ENCODE peak calls at places on chromosomes 13 and 19, in four cellular contexts. T, E, O and H are unnamed samples.
A peak's percentile ranks its signal among the peaks of the same experiment; 100 is the strongest.

GRCh38 chr13:42892760-42893159 is 99.3 kb downstream of the EPSTI1 start:
- DNase-seq in O (no peak), T (no peak), E (no peak), H (no peak)

GRCh38 chr13:47158583-47158982 is 261.7 kb upstream of the HTR2A start:
- DNase-seq in E (no peak), T (no peak), O (no peak), H (no peak)

GRCh38 chr13:95023405-95023804 is 277.8 kb downstream of the ABCC4 start:
- DNase-seq in T (no peak), E (no peak), O (no peak), H (no peak)

GRCh38 chr13:73215807-73216206 is 157.0 kb downstream of the KLF5 start:
- DNase-seq in E (no peak), O (peak; percentile 91), T (no peak), H (no peak)

GRCh38 chr19:53432088-53432661 is 391 bp downstream of the ZNF761 start:
- DNase-seq in T (no peak), O (peak; percentile 6), E (peak; percentile 23), H (no peak)

GRCh38 chr13:30107536-30108136 is 199.7 kb downstream of the KATNAL1 start:
- DNase-seq in O (no peak), E (no peak), T (no peak), H (no peak)

GRCh38 chr19:38647368-38647965 is at the start of gene ACTN4:
- DNase-seq in T (peak; percentile 88), E (peak; percentile 99), O (peak; percentile 92), H (peak; percentile 87)

GRCh38 chr19:30023330-30023729 is 81.3 kb downstream of the URI1 start:
- DNase-seq in T (no peak), E (no peak), O (no peak), H (no peak)

GRCh38 chr13:65913173-65913572 is 1317.0 kb downstream of the PCDH9 start:
- DNase-seq in O (peak; percentile 92), T (peak; percentile 78), E (no peak), H (peak; percentile 24)

GRCh38 chr19:34851277-34851804 is 75.4 kb upstream of the ZNF30 start:
- DNase-seq in E (peak; percentile 26), O (no peak), T (no peak), H (no peak)

GRCh38 chr13:110503037-110503901 is 58.3 kb downstream of the RAB20 start:
- DNase-seq in E (peak; percentile 55), T (no peak), O (no peak), H (no peak)

GRCh38 chr13:33353210-33353609 is 67.7 kb upstream of the STARD13 start:
- DNase-seq in E (no peak), T (no peak), O (no peak), H (no peak)

GRCh38 chr19:46878613-46879375 is 18.0 kb downstream of the ARHGAP35 start:
- DNase-seq in E (no peak), T (peak; percentile 76), O (peak; percentile 95), H (peak; percentile 66)

GRCh38 chr19:12806242-12807131 is at the start of gene RNASEH2A:
- DNase-seq in T (peak; percentile 73), E (peak; percentile 95), O (peak; percentile 89), H (peak; percentile 63)

GRCh38 chr13:25691654-25692053 is 319.9 kb downstream of the ATP8A2 start:
- DNase-seq in O (no peak), E (no peak), T (no peak), H (no peak)

GRCh38 chr19:29674374-29675119 is 9.3 kb downstream of the PLEKHF1 start:
- DNase-seq in O (no peak), T (no peak), E (no peak), H (no peak)

GRCh38 chr13:73939071-73939380 is 195.2 kb downstream of the KLF12 start:
- DNase-seq in E (no peak), O (peak; percentile 36), T (no peak), H (no peak)

GRCh38 chr19:56917998-56918397 is 77.5 kb upstream of the PEG3 start:
- DNase-seq in E (no peak), O (no peak), T (no peak), H (no peak)

GRCh38 chr13:68232351-68233130 is 1002.4 kb upstream of the PCDH9 start:
- DNase-seq in E (no peak), T (no peak), O (peak; percentile 53), H (no peak)

GRCh38 chr13:48210178-48210577 is 22.8 kb upstream of the ITM2B start:
- DNase-seq in E (no peak), O (peak; percentile 89), T (no peak), H (peak; percentile 58)

GRCh38 chr13:59477011-59477410 is 686.7 kb downstream of the DIAPH3 start:
- DNase-seq in T (no peak), O (no peak), E (no peak), H (no peak)
- TF ChIP-seq CTCF in T (peak; percentile 30), O (no peak), E (peak; percentile 7), H (peak; percentile 26)

DNA sequence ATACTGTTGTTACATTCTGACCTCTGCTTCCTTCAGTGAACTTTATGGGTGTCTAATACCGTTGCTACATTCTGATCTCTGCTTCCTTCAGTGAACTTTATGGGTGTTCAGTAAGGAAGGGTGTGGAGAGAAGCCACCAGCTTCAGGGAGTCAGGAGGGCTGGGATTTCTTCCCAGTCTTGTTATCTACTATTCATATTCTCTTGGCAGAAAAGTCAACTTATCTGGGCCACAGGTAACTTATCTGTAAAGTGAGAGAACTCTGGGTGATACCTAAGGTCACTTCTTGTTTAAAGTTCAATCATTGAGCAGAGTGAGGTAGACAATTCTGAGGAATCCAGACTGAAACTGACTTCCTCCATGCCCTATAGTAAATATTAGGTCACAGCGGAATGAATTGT is 71.2 kb upstream of the STK24 start:
- DNase-seq in E (peak; percentile 73), T (no peak), O (no peak), H (no peak)
- TF ChIP-seq CTCF in E (no peak), T (no peak), O (no peak), H (no peak)

GRCh38 chr19:49799798-49800376 is 13.2 kb downstream of the FUZ start:
- DNase-seq in E (no peak), T (no peak), O (no peak), H (no peak)
- TF ChIP-seq CTCF in E (no peak), T (peak; percentile 17), O (no peak), H (no peak)

DNA sequence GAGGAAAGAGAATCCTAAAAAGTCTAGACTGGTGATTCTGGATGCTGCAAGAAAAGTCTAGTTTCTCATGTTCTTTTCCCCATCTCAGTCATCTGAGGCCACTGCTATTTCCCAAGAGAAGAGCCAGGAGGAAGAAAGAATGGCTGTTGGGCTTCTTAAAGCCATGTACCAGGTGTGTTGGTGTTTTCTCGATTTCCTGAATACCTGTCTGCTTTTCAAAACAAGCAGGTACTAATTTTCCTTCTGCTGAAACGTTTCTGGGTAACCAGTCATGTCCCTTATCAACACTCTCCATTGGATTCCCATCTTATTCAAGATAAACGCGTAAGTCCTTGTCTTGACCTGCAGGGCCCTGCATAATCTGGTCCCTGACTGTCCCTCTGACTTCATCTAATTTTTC is 1.1 kb downstream of the ZNF570 start:
- DNase-seq in E (no peak), T (no peak), O (no peak), H (no peak)
- TF ChIP-seq CTCF in E (no peak), T (no peak), O (no peak), H (no peak)

GRCh38 chr19:40601061-40601973 is at the start of gene LTBP4:
- DNase-seq in T (no peak), O (peak; percentile 42), E (peak; percentile 74), H (no peak)
- TF ChIP-seq CTCF in T (peak; percentile 14), O (no peak), E (peak; percentile 19), H (peak; percentile 15)

GRCh38 chr19:4279530-4280422 is 710 bp downstream of the SHD start:
- DNase-seq in E (no peak), T (no peak), O (no peak), H (no peak)

GRCh38 chr19:4277051-4277700 is 1.9 kb upstream of the SHD start:
- DNase-seq in E (no peak), O (no peak), T (no peak), H (no peak)

GRCh38 chr19:4278926-4279529 is at the start of gene SHD:
- DNase-seq in O (no peak), T (no peak), E (no peak), H (no peak)

GRCh38 chr19:4278010-4278409 is 1.1 kb upstream of the SHD start:
- DNase-seq in E (no peak), O (no peak), T (no peak), H (no peak)

DNA sequence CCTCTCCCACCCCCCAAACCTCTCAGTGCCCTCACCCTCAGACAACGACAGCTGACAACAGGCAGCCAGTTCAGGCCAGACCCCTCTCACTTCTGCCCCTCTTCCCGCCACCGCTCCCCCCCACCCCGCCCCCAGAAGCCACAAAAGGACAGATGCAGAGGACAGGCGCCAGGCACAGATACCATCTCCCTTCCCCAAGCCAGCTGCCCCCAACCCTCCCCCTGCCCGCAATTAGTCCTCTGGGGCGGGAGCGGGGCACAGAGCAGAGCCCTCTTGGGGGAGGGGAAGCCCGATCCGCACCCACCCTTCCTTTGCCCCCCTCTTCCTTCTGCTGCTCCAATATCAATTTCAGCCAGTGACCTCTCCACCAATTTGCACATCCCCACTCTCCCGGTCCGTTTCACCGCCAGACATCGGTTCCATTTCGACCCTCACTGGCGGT is 585 bp upstream of the SHD start:
- DNase-seq in O (no peak), T (no peak), E (no peak), H (no peak)
- TF ChIP-seq CTCF in O (no peak), T (no peak), E (no peak), H (no peak)

DNA sequence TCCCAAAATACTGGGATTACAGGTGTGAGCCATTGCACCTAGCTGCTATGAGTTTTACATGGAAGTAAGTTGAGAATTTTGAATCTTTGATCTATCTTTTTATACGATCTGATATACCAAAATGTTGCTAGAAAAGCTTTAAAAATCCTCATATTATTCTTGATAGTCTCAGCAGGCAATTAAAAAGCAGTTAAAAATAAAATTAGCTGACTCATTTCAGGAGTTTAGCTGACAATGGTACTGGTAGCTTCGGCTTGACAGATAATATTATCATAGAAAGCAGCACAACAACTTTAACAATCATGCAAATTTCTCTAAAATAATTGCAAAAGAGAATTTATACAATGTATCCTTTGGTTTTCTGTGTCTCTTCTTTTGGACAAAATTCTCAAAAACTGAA is 9.6 kb upstream of the FOXO1 start:
- DNase-seq in T (no peak), E (no peak), O (no peak), H (no peak)
- TF ChIP-seq CTCF in T (no peak), E (no peak), O (no peak), H (no peak)

GRCh38 chr13:27775943-27776342 is 16.3 kb upstream of the GSX1 start:
- DNase-seq in O (no peak), E (no peak), T (no peak), H (no peak)
- TF ChIP-seq CTCF in O (no peak), E (no peak), T (no peak), H (no peak)

GRCh38 chr19:7461841-7462629 is 26.8 kb downstream of the PEX11G start:
- DNase-seq in E (no peak), O (no peak), T (no peak), H (no peak)
- TF ChIP-seq CTCF in E (no peak), O (no peak), T (no peak), H (no peak)

DNA sequence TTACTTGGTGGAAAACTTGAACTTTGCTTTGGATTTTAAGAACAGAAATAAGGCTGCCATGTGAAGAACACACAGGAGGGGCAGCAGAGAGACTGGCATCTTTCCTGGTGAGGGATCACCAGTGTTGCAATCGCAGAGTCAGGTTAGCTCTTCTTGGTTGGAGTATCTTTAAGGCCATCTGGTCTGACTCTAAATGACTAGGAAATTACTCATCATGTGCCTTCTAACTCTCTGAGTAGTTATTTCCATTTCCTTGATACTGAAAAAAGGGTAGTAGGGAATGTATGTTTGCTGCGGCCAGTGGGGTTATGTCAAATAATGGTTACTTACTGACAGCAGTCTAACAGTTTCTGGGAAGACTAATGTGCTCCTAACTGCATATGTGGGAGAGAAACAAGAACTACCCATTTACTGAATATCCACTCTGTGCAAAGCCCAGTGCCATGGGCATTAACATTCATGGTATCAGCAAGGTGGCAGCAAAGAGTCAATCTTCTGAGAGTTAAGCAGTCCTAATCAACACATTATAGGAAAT is 122.1 kb downstream of the COG6 start:
- DNase-seq in O (peak; percentile 96), E (peak; percentile 38), T (peak; percentile 26), H (peak; percentile 55)
- TF ChIP-seq CTCF in O (peak; percentile 29), E (peak; percentile 4), T (peak; percentile 16), H (peak; percentile 58)